ENCODE peak calls at places on chromosomes 11 and 22, in eight cellular contexts. B is right cardiac atrium; I is CD4-positive, CD25-positive, alpha-beta regulatory T cell; K is effector memory CD8-positive, alpha-beta T cell; C is pancreas; Q is Right ventricle myocardium superior; A is activated CD8-positive, alpha-beta memory T cell treated with anti-CD3 and anti-CD28 coated beads, Interleukin-2, amount 10 ng/mL, durations not matched to agents 7 days and 5 days; N is natural killer cell. Z is an unnamed sample.

GRCh38 chr22:29811377-29811776 is 26.7 kb downstream of the ASCC2 start:
- ATAC-seq in C (peak), N (no peak), A (no peak), K (no peak), I (no peak), B (no peak), Q (no peak), Z (peak)

GRCh38 chr11:103370076-103370475 is 260.9 kb downstream of the DYNC2H1 start:
- ATAC-seq in K (no peak), Q (no peak), N (no peak), I (no peak), C (no peak), A (no peak), B (no peak), Z (no peak)

GRCh38 chr11:16968196-16968595 is 46.0 kb downstream of the PLEKHA7 start:
- ATAC-seq in Q (no peak), K (no peak), B (no peak), I (no peak), A (no peak), C (no peak), N (no peak), Z (no peak)

GRCh38 chr11:71336176-71336995 is 84.0 kb upstream of the SHANK2 start:
- ATAC-seq in K (no peak), Q (no peak), C (no peak), B (no peak), I (no peak), N (no peak), A (no peak), Z (no peak)

GRCh38 chr11:1283091-1283511 is 26.3 kb downstream of the TOLLIP start:
- ATAC-seq in K (no peak), I (no peak), C (no peak), Q (no peak), N (no peak), A (no peak), B (no peak), Z (peak)

GRCh38 chr11:60570970-60571369 is 55.8 kb downstream of the MS4A13 start:
- ATAC-seq in I (no peak), C (no peak), A (no peak), K (no peak), B (no peak), N (no peak), Q (no peak), Z (no peak)

GRCh38 chr22:41146573-41146972 is 54.2 kb downstream of the EP300 start:
- ATAC-seq in A (no peak), I (no peak), C (no peak), K (no peak), N (no peak), B (no peak), Q (no peak), Z (no peak)

GRCh38 chr11:849951-850776 is 7.5 kb downstream of the TSPAN4 start:
- ATAC-seq in I (no peak), A (peak), K (no peak), Q (no peak), N (no peak), B (no peak), C (no peak), Z (no peak)

GRCh38 chr22:43884600-43885318 is 7.1 kb downstream of the PNPLA5 start:
- ATAC-seq in N (peak), A (peak), B (no peak), Q (peak), I (no peak), K (peak), C (peak), Z (peak)

GRCh38 chr11:94802501-94802900 is 34.3 kb downstream of the AMOTL1 start:
- ATAC-seq in A (no peak), K (no peak), Q (no peak), C (no peak), N (no peak), B (peak), I (no peak), Z (no peak)

GRCh38 chr11:110362916-110363574 is 66.6 kb upstream of the RDX start:
- ATAC-seq in B (peak), I (no peak), K (no peak), C (peak), Q (no peak), A (no peak), N (no peak), Z (no peak)

GRCh38 chr22:29269731-29270474 is 1.8 kb downstream of the EWSR1 start:
- ATAC-seq in C (no peak), I (no peak), Q (no peak), K (no peak), B (no peak), N (no peak), A (no peak), Z (no peak)

GRCh38 chr11:65790104-65790901 is 3.4 kb downstream of the OVOL1 start:
- ATAC-seq in N (no peak), K (no peak), C (no peak), I (no peak), Q (no peak), B (no peak), A (no peak), Z (no peak)

GRCh38 chr22:48940988-48941902 is 886.4 kb downstream of the BRD1 start:
- ATAC-seq in B (no peak), C (no peak), K (no peak), N (no peak), Q (no peak), I (no peak), A (no peak), Z (no peak)